ENCODE peak calls at places on chromosomes 3 and 15, in four cellular contexts. P is stimulated activated CD4-positive, alpha-beta T cell treated with anti-CD3 and anti-CD28 coated beads, Interleukin-1b, Interleukin-23, amount 100 ng/mL, for 24 hours; K is NCI-H1105; E is effector CD4-positive, alpha-beta T cell. D is an unnamed sample.
A peak's percentile ranks its signal among the peaks of the same experiment; 100 is the strongest.

GRCh38 chr3:64244011-64244942 is 19.0 kb upstream of the PRICKLE2 start:
- DNase-seq in P (no peak), K (no peak), E (no peak), D (no peak)

GRCh38 chr3:179544981-179545645 is 17.6 kb upstream of the ACTL6A start:
- DNase-seq in P (no peak), K (no peak), E (no peak), D (no peak)

GRCh38 chr15:57582080-57582479 is 9.6 kb upstream of the MYZAP start:
- DNase-seq in P (no peak), K (no peak), E (no peak), D (no peak)

GRCh38 chr3:12471228-12471627 is 13.1 kb upstream of the TSEN2 start:
- DNase-seq in P (peak; percentile 67), K (no peak), E (no peak), D (no peak)

GRCh38 chr15:35771878-35772442 is 226.0 kb upstream of the DPH6 start:
- DNase-seq in P (no peak), K (no peak), E (no peak), D (no peak)

GRCh38 chr3:171056528-171056927 is 30.0 kb upstream of the SLC2A2 start:
- DNase-seq in P (no peak), K (no peak), E (no peak), D (no peak)

GRCh38 chr15:41494922-41495735 is 1.5 kb downstream of the ITPKA start:
- DNase-seq in P (no peak), K (no peak), E (no peak), D (peak; percentile 41)

GRCh38 chr15:78644979-78645378 is 4.0 kb upstream of the CHRNB4 start:
- DNase-seq in P (no peak), K (no peak), E (no peak), D (no peak)

GRCh38 chr15:53212785-53213184 is 422.6 kb upstream of the ONECUT1 start:
- DNase-seq in P (no peak), K (no peak), E (no peak), D (no peak)

GRCh38 chr3:127775398-127776109 is 46.8 kb downstream of the MGLL start:
- DNase-seq in P (no peak), K (no peak), E (no peak), D (no peak)

GRCh38 chr3:126103121-126104027 is 19.4 kb upstream of the SLC41A3 start:
- DNase-seq in P (no peak), K (no peak), E (no peak), D (no peak)

D was measured in CD4-positive, CD25-positive, alpha-beta regulatory T cell.